ENCODE peak calls at places on chromosomes 1 and 21, in seven cellular contexts. C, A, R, Z, F, B and L are unnamed samples.

GRCh38 chr1:50196081-50196480 is 87.4 kb downstream of the ELAVL4 start:
- DNase-seq in F (no peak), Z (no peak), B (no peak), C (no peak), A (no peak), R (no peak), L (no peak)

GRCh38 chr1:33025180-33025569 is 11.5 kb downstream of the AK2 start:
- DNase-seq in C (no peak), Z (no peak), A (no peak), B (no peak), R (no peak), F (no peak), L (no peak)

GRCh38 chr1:21255284-21255942 is 34.9 kb downstream of the ECE1 start:
- DNase-seq in A (peak), F (peak), R (peak), B (peak), C (peak), Z (peak), L (peak)

GRCh38 chr1:32867151-32867550 is 3.6 kb downstream of the FNDC5 start:
- DNase-seq in B (no peak), F (no peak), Z (no peak), A (no peak), C (no peak), R (no peak), L (no peak)

GRCh38 chr1:2906105-2906504 is 104.6 kb upstream of the TTC34 start:
- DNase-seq in F (no peak), Z (no peak), B (no peak), C (no peak), A (no peak), R (no peak), L (no peak)

GRCh38 chr1:58497499-58497898 is 49.0 kb downstream of the OMA1 start:
- DNase-seq in R (no peak), B (no peak), Z (no peak), A (no peak), F (no peak), C (peak), L (no peak)

GRCh38 chr1:44806025-44806703 is 987 bp downstream of the DYNLT4 start:
- DNase-seq in A (peak), F (peak), B (no peak), R (no peak), Z (no peak), C (no peak), L (no peak)

GRCh38 chr1:99751877-99752504 is 14.4 kb downstream of the FRRS1 start:
- DNase-seq in R (peak), Z (no peak), B (no peak), F (no peak), A (no peak), C (no peak), L (no peak)

GRCh38 chr1:17531682-17532487 is 7.6 kb upstream of the ARHGEF10L start:
- DNase-seq in Z (no peak), F (no peak), A (no peak), R (no peak), B (peak), C (no peak), L (no peak)

GRCh38 chr1:117828206-117828605 is 101.2 kb downstream of the GDAP2 start:
- DNase-seq in F (no peak), Z (peak), A (no peak), R (no peak), C (no peak), B (no peak), L (no peak)

GRCh38 chr1:8966606-8967005 is 20.9 kb downstream of the CA6 start:
- DNase-seq in F (peak), C (no peak), Z (no peak), A (no peak), R (no peak), B (no peak), L (no peak)

GRCh38 chr1:95257758-95258157 is 23.7 kb downstream of the RWDD3 start:
- DNase-seq in Z (no peak), B (peak), A (no peak), C (no peak), F (no peak), R (no peak), L (no peak)

GRCh38 chr1:10696977-10697376 is 99.5 kb downstream of the CASZ1 start:
- DNase-seq in Z (no peak), C (no peak), B (no peak), R (no peak), F (no peak), A (no peak), L (no peak)

GRCh38 chr1:242059976-242060375 is 61.1 kb upstream of the MAP1LC3C start:
- DNase-seq in F (no peak), A (no peak), B (no peak), C (no peak), R (no peak), Z (no peak), L (no peak)

GRCh38 chr1:167136191-167136614 is 42.3 kb downstream of the STYXL2 start:
- DNase-seq in B (no peak), A (no peak), C (peak), Z (no peak), R (no peak), F (no peak), L (peak)

GRCh38 chr1:185317886-185318310 is 855 bp upstream of the IVNS1ABP start:
- DNase-seq in C (peak), Z (no peak), B (peak), A (peak), R (peak), F (peak), L (no peak)

GRCh38 chr1:22131062-22131461 is 11.8 kb downstream of the WNT4 start:
- DNase-seq in F (no peak), A (no peak), Z (no peak), B (no peak), C (no peak), R (no peak), L (no peak)

GRCh38 chr1:29260531-29260930 is 24.2 kb downstream of the PTPRU start:
- DNase-seq in F (no peak), C (peak), A (no peak), B (no peak), Z (no peak), R (no peak), L (no peak)

GRCh38 chr21:33388188-33388587 is 15.0 kb upstream of the IFNGR2 start:
- DNase-seq in A (no peak), B (no peak), R (no peak), F (no peak), C (no peak), Z (no peak), L (no peak)

GRCh38 chr1:67771152-67771551 is 62.1 kb downstream of the GNG12 start:
- DNase-seq in Z (peak), F (no peak), B (no peak), R (no peak), A (no peak), C (peak), L (no peak)

GRCh38 chr1:6588893-6589481 is 9.2 kb downstream of the ZBTB48 start:
- DNase-seq in Z (no peak), A (no peak), R (no peak), F (no peak), B (no peak), C (no peak), L (no peak)

GRCh38 chr21:42025392-42026071 is 15.4 kb upstream of the ZBTB21 start:
- DNase-seq in C (no peak), A (no peak), R (no peak), Z (no peak), B (no peak), F (no peak), L (no peak)

GRCh38 chr1:64822621-64823020 is 77.7 kb downstream of the RAVER2 start:
- DNase-seq in F (no peak), R (no peak), A (no peak), C (no peak), Z (no peak), B (no peak), L (no peak)

GRCh38 chr1:64826991-64827390 is 82.1 kb downstream of the RAVER2 start:
- DNase-seq in F (no peak), Z (no peak), A (no peak), C (no peak), R (no peak), B (no peak), L (no peak)

GRCh38 chr1:64829411-64830033 is 84.6 kb downstream of the RAVER2 start:
- DNase-seq in Z (no peak), B (no peak), C (peak), A (no peak), R (no peak), F (no peak), L (no peak)

GRCh38 chr1:64828829-64829228 is 84.0 kb downstream of the RAVER2 start:
- DNase-seq in A (no peak), Z (no peak), C (no peak), B (no peak), F (no peak), R (no peak), L (no peak)

GRCh38 chr1:64823691-64824476 is 79.0 kb downstream of the RAVER2 start:
- DNase-seq in C (peak), R (peak), A (no peak), B (peak), Z (peak), F (no peak), L (peak)
- TF ChIP-seq POLR2AphosphoS5 in C (no peak), R (no peak), A (no peak), B (no peak), Z (no peak), F (no peak), L (peak)

GRCh38 chr1:85465099-85465790 is at the start of gene DDAH1:
- DNase-seq in C (peak), A (peak), Z (peak), R (no peak), F (peak), B (peak), L (peak)
- H3K27ac ChIP-seq in C (no peak), A (peak), Z (peak), R (no peak), F (peak), B (peak), L (peak)

GRCh38 chr1:23701996-23702395 is 10.4 kb downstream of the RPL11 start:
- DNase-seq in F (no peak), C (no peak), Z (no peak), R (no peak), A (no peak), B (no peak), L (no peak)
- TF ChIP-seq POLR2AphosphoS5 in F (no peak), C (no peak), Z (no peak), R (no peak), A (no peak), B (no peak), L (no peak)

GRCh38 chr1:204545881-204546280 is 29.7 kb downstream of the MDM4 start:
- DNase-seq in A (no peak), C (no peak), F (no peak), B (no peak), Z (no peak), R (no peak), L (no peak)
- H3K27ac ChIP-seq in A (no peak), C (no peak), F (peak), B (no peak), Z (no peak), R (peak), L (no peak)

DNA sequence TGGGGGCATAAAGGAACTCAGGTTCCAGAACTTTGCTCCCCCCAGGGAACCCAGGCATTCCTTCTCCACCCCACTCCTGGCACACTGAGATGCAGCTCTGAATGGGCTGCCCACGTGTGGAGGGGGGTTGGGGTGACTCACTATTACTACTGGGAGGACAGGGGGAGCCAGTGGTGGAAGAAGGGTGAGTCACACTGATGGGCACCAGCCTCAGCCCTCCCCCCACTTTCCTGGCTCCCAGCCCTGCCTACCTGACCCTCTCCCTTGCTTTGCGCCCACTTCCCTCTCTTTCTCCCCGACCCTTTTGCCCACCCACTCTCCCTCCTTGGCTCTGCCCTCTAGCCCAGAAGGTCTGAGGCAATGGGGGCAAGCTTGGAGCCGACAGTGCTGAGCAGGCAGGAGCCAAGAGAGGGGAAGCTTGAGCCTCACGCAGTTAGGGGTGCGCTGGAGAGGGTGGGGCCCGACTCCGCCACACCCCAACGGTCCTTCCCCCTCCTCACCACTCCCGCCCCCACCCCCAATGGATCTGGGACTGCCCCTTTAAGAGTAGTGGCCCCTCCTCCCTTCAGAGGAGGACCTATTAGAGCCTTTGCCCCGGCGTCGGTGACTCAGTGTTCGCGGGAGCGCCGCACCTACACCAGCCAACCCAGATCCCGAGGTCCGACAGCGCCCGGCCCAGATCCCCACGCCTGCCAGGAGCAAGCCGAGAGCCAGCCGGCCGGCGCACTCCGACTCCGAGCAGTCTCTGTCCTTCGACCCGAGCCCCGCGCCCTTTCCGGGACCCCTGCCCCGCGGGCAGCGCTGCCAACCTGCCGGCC is at the start of gene LMNA:
- DNase-seq in R (peak), A (peak), C (peak), F (peak), B (peak), Z (peak), L (peak)
- TF ChIP-seq POLR2AphosphoS5 in R (peak), A (peak), C (peak), F (peak), B (peak), Z (peak), L (peak)